ENCODE peak calls at places on chromosomes 16 and 17, in six cellular contexts. One of them, this sample, is unnamed.

GRCh38 chr16:588639-588888 is 1.3 kb upstream of the RAB40C start:
- DNase-seq in uterus: no peak
- DNase-seq in choroid plexus epithelial cell: peak
- DNase-seq in A549: peak
- DNase-seq in GM12865: peak
- DNase-seq in pancreas: peak
- DNase-seq in this sample: no peak

GRCh38 chr16:19701091-19701490 is 16.9 kb downstream of the KNOP1 start:
- DNase-seq in choroid plexus epithelial cell: peak
- DNase-seq in GM12865: no peak
- DNase-seq in uterus: no peak
- DNase-seq in A549: no peak
- DNase-seq in pancreas: no peak
- DNase-seq in this sample: no peak

GRCh38 chr17:76150712-76151622 is 9.9 kb upstream of the FOXJ1 start:
- DNase-seq in uterus: no peak
- DNase-seq in choroid plexus epithelial cell: no peak
- DNase-seq in GM12865: no peak
- DNase-seq in A549: no peak
- DNase-seq in pancreas: no peak
- DNase-seq in this sample: no peak

GRCh38 chr17:34575182-34575581 is 4.2 kb upstream of the TMEM132E start:
- DNase-seq in A549: no peak
- DNase-seq in choroid plexus epithelial cell: no peak
- DNase-seq in pancreas: no peak
- DNase-seq in uterus: no peak
- DNase-seq in GM12865: no peak
- DNase-seq in this sample: no peak

GRCh38 chr16:17155936-17156335 is 314.8 kb downstream of the XYLT1 start:
- DNase-seq in choroid plexus epithelial cell: no peak
- DNase-seq in uterus: no peak
- DNase-seq in pancreas: no peak
- DNase-seq in GM12865: no peak
- DNase-seq in A549: no peak
- DNase-seq in this sample: no peak

GRCh38 chr16:23823475-23824407 is 12.0 kb upstream of the PRKCB start:
- DNase-seq in pancreas: no peak
- DNase-seq in choroid plexus epithelial cell: no peak
- DNase-seq in GM12865: no peak
- DNase-seq in uterus: no peak
- DNase-seq in A549: no peak
- DNase-seq in this sample: peak

GRCh38 chr16:31785126-31785525 is 88.5 kb upstream of the ZNF267 start:
- DNase-seq in A549: no peak
- DNase-seq in pancreas: no peak
- DNase-seq in choroid plexus epithelial cell: no peak
- DNase-seq in uterus: no peak
- DNase-seq in GM12865: no peak
- DNase-seq in this sample: no peak

GRCh38 chr17:44199553-44200477 is at the start of gene ATXN7L3:
- DNase-seq in choroid plexus epithelial cell: peak
- DNase-seq in pancreas: peak
- DNase-seq in uterus: peak
- DNase-seq in GM12865: peak
- DNase-seq in A549: peak
- DNase-seq in this sample: peak

GRCh38 chr16:12059216-12059769 is 82.8 kb downstream of the SNX29 start:
- DNase-seq in A549: no peak
- DNase-seq in uterus: no peak
- DNase-seq in pancreas: no peak
- DNase-seq in choroid plexus epithelial cell: no peak
- DNase-seq in GM12865: peak
- DNase-seq in this sample: no peak

GRCh38 chr17:3989156-3989886 is 25.1 kb upstream of the ATP2A3 start:
- DNase-seq in GM12865: no peak
- DNase-seq in choroid plexus epithelial cell: no peak
- DNase-seq in A549: no peak
- DNase-seq in pancreas: no peak
- DNase-seq in uterus: no peak
- DNase-seq in this sample: no peak

GRCh38 chr17:7573324-7574080 is 5.9 kb upstream of the CD68 start:
- DNase-seq in choroid plexus epithelial cell: peak
- DNase-seq in uterus: peak
- DNase-seq in pancreas: peak
- DNase-seq in GM12865: peak
- DNase-seq in A549: peak
- DNase-seq in this sample: peak

GRCh38 chr17:30309591-30309990 is 17.8 kb upstream of the BLMH start:
- DNase-seq in GM12865: no peak
- DNase-seq in uterus: no peak
- DNase-seq in pancreas: no peak
- DNase-seq in choroid plexus epithelial cell: no peak
- DNase-seq in A549: no peak
- DNase-seq in this sample: no peak

GRCh38 chr17:78338860-78339259 is 21.0 kb downstream of the SOCS3 start:
- DNase-seq in GM12865: peak
- DNase-seq in pancreas: no peak
- DNase-seq in uterus: no peak
- DNase-seq in choroid plexus epithelial cell: no peak
- DNase-seq in A549: no peak
- DNase-seq in this sample: no peak

DNA sequence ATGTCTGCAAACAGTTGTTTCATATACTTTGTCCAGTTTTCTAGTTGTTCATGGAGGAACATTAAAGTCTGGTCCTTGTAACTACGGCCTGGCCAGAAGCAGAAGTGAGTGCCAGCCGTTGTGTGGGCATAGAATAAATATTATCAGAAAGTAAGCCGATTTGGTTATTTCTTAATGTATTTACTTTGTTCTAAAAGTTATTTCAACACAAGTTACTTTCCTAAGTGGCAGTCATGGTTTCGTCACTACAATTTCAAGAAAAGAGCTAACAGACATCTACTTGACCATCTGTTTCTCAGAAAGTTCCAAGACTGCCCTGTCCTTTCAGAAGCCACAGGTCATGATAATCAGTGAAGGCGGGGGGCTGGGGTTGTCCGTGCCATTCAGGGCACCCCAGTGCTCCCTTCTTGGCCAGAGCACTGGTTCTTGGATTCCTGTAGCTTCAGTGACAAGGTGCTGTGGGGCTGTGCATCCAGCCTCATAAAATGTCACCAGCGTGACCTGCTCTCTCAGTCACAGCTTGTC is 14.9 kb upstream of the FASN start:
- DNase-seq in uterus: no peak
- DNase-seq in pancreas: no peak
- DNase-seq in A549: no peak
- DNase-seq in choroid plexus epithelial cell: no peak
- DNase-seq in GM12865: no peak
- DNase-seq in this sample: no peak
- H3K4me3 ChIP-seq in uterus: no peak
- H3K4me3 ChIP-seq in pancreas: no peak
- H3K4me3 ChIP-seq in A549: no peak
- H3K4me3 ChIP-seq in choroid plexus epithelial cell: no peak
- H3K4me3 ChIP-seq in GM12865: no peak
- H3K4me3 ChIP-seq in this sample: no peak

GRCh38 chr17:50080827-50081226 is 14.3 kb upstream of the PDK2 start:
- DNase-seq in GM12865: peak
- DNase-seq in uterus: no peak
- DNase-seq in choroid plexus epithelial cell: no peak
- DNase-seq in pancreas: no peak
- DNase-seq in A549: no peak
- DNase-seq in this sample: no peak
- H3K4me3 ChIP-seq in GM12865: no peak
- H3K4me3 ChIP-seq in uterus: no peak
- H3K4me3 ChIP-seq in choroid plexus epithelial cell: no peak
- H3K4me3 ChIP-seq in pancreas: no peak
- H3K4me3 ChIP-seq in A549: no peak
- H3K4me3 ChIP-seq in this sample: no peak

GRCh38 chr17:1473170-1473569 is 17.1 kb upstream of the CRK start:
- DNase-seq in GM12865: no peak
- DNase-seq in uterus: no peak
- DNase-seq in choroid plexus epithelial cell: no peak
- DNase-seq in A549: no peak
- DNase-seq in pancreas: no peak
- DNase-seq in this sample: no peak

GRCh38 chr17:1473841-1474240 is 17.8 kb upstream of the CRK start:
- DNase-seq in choroid plexus epithelial cell: no peak
- DNase-seq in GM12865: peak
- DNase-seq in pancreas: no peak
- DNase-seq in A549: no peak
- DNase-seq in uterus: no peak
- DNase-seq in this sample: no peak

GRCh38 chr17:1471931-1472727 is 16.1 kb upstream of the CRK start:
- DNase-seq in pancreas: no peak
- DNase-seq in uterus: no peak
- DNase-seq in GM12865: no peak
- DNase-seq in A549: no peak
- DNase-seq in choroid plexus epithelial cell: no peak
- DNase-seq in this sample: no peak

GRCh38 chr17:1475321-1475854 is 17.1 kb downstream of the MYO1C start:
- DNase-seq in pancreas: no peak
- DNase-seq in A549: no peak
- DNase-seq in choroid plexus epithelial cell: no peak
- DNase-seq in GM12865: no peak
- DNase-seq in uterus: no peak
- DNase-seq in this sample: no peak

DNA sequence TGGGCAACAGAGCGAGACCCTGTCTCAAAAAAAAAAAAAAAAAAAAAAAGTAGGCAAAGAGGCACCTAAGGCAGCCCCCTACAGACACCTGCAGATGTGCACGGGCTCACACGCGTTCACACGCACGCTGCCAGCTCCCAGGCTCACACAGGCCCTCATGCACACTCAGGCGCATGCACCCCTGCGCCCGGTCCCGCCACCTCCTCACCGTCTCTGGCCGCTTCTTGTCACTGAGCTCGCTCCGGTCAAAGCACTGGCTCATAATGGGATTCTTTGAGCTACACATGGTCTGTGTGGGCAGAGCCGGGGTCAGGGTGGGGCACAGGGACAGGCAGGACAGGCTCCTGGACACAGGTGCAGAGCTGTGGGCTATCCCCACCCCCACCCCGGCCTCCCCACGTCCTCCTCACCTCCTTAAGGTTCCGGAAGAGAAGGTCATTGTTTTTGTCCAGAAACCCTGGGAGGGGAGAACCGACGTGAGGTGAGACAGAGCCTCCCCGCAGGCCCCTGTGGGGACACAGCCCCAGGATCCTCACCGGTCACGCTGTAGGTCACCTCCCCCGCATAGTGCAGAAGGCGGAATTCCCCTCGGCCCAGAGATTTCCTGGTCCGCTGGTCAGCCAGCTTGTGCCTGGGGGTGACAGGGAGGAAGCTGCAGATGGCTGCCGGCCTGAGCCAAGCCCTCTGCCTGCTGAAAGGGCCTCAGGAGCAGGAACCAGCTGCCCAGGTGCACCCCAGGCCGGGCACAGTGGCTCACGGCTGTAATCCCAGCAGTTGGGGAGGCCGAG is 17.9 kb downstream of the MYO1C start:
- DNase-seq in A549: no peak
- DNase-seq in uterus: no peak
- DNase-seq in pancreas: no peak
- DNase-seq in choroid plexus epithelial cell: no peak
- DNase-seq in GM12865: peak
- DNase-seq in this sample: no peak
- H3K4me3 ChIP-seq in A549: no peak
- H3K4me3 ChIP-seq in uterus: no peak
- H3K4me3 ChIP-seq in pancreas: no peak
- H3K4me3 ChIP-seq in choroid plexus epithelial cell: no peak
- H3K4me3 ChIP-seq in GM12865: peak
- H3K4me3 ChIP-seq in this sample: no peak

GRCh38 chr17:57461082-57461481 is 204.8 kb downstream of the MSI2 start:
- DNase-seq in choroid plexus epithelial cell: no peak
- DNase-seq in uterus: no peak
- DNase-seq in A549: no peak
- DNase-seq in pancreas: no peak
- DNase-seq in GM12865: peak
- DNase-seq in this sample: no peak
- H3K4me3 ChIP-seq in choroid plexus epithelial cell: no peak
- H3K4me3 ChIP-seq in uterus: no peak
- H3K4me3 ChIP-seq in A549: no peak
- H3K4me3 ChIP-seq in pancreas: no peak
- H3K4me3 ChIP-seq in GM12865: no peak
- H3K4me3 ChIP-seq in this sample: no peak